ENCODE peak calls at places on chromosomes 1 and 21, in five cellular contexts. G is T47D, B is GM03348, W is adipocyte, E is dorsolateral prefrontal cortex. Y is an unnamed sample.
A peak's percentile ranks its signal among the peaks of the same experiment; 100 is the strongest.

GRCh38 chr1:36327421-36328087 is 4.1 kb upstream of the EVA1B start:
- DNase-seq in B (peak; percentile 46), E (no peak), W (peak; percentile 73), G (no peak), Y (no peak)

GRCh38 chr1:17550684-17551584 is 11.4 kb downstream of the ARHGEF10L start:
- DNase-seq in W (no peak), B (no peak), E (no peak), G (peak; percentile 88), Y (no peak)

GRCh38 chr1:46062651-46063319 is 69.6 kb downstream of the PIK3R3 start:
- DNase-seq in W (peak; percentile 44), G (no peak), B (peak; percentile 29), E (no peak), Y (no peak)

GRCh38 chr1:84225636-84226035 is 75.9 kb upstream of the SAMD13 start:
- DNase-seq in B (no peak), W (no peak), E (no peak), G (no peak), Y (no peak)

GRCh38 chr1:3504151-3504822 is 49.8 kb downstream of the ARHGEF16 start:
- DNase-seq in W (peak; percentile 82), B (peak; percentile 97), E (no peak), G (no peak), Y (no peak)

GRCh38 chr1:40258445-40258769 is 371 bp downstream of the ZMPSTE24 start:
- DNase-seq in G (no peak), E (no peak), B (peak; percentile 23), W (peak; percentile 54), Y (peak; percentile 39)

GRCh38 chr1:165129568-165130164 is 226.8 kb downstream of the LMX1A start:
- DNase-seq in B (peak; percentile 51), E (no peak), W (peak; percentile 28), G (peak; percentile 86), Y (no peak)

GRCh38 chr1:8365661-8366362 is 47.9 kb downstream of the SLC45A1 start:
- DNase-seq in B (no peak), G (no peak), W (no peak), E (no peak), Y (no peak)

GRCh38 chr1:21560916-21561638 is 51.9 kb downstream of the ALPL start:
- DNase-seq in E (no peak), B (no peak), W (no peak), G (no peak), Y (no peak)

GRCh38 chr1:234870582-234870981 is 258.1 kb downstream of the TOMM20 start:
- DNase-seq in E (no peak), W (no peak), G (peak; percentile 53), B (no peak), Y (no peak)

GRCh38 chr21:45607021-45607921 is 36.3 kb upstream of the PCBP3 start:
- DNase-seq in W (no peak), B (no peak), G (no peak), E (no peak), Y (no peak)

GRCh38 chr1:109198043-109198695 is 15.5 kb upstream of the SARS1 start:
- DNase-seq in G (no peak), B (peak; percentile 86), E (no peak), W (peak; percentile 77), Y (no peak)